ENCODE peak calls at places on chromosomes 6 and 20, in four cellular contexts. V is lower lobe of right lung, G is fibroblast of lung, S is mesothelial cell of epicardium. O is an unnamed sample.

GRCh38 chr6:107110200-107110599 is 5.1 kb downstream of the BEND3 start:
- DNase-seq in S (no peak), G (no peak), V (no peak), O (no peak)

GRCh38 chr6:150877928-150878327 is 12.4 kb downstream of the MTHFD1L start:
- DNase-seq in G (no peak), V (no peak), S (no peak), O (no peak)

GRCh38 chr6:89640804-89641203 is 2.3 kb upstream of the LYRM2 start:
- DNase-seq in V (no peak), G (no peak), S (no peak), O (no peak)

GRCh38 chr20:19758888-19759331 is 852 bp downstream of the RIN2 start:
- DNase-seq in V (peak), G (peak), S (peak), O (peak)

GRCh38 chr6:43873806-43874714 is 104.0 kb downstream of the VEGFA start:
- DNase-seq in V (no peak), G (no peak), S (no peak), O (peak)

GRCh38 chr6:46320505-46320904 is 149.7 kb upstream of the ENPP5 start:
- DNase-seq in V (no peak), S (no peak), G (no peak), O (no peak)

GRCh38 chr6:90663873-90664272 is 77.0 kb upstream of the MAP3K7 start:
- DNase-seq in G (no peak), S (no peak), V (no peak), O (no peak)

GRCh38 chr6:53279301-53279700 is 69.4 kb downstream of the ELOVL5 start:
- DNase-seq in V (no peak), G (no peak), S (no peak), O (no peak)

GRCh38 chr20:47360489-47361267 is 4.2 kb upstream of the ZMYND8 start:
- DNase-seq in V (peak), G (peak), S (peak), O (no peak)

GRCh38 chr20:4366076-4366475 is 350.7 kb upstream of the RNF24 start:
- DNase-seq in S (no peak), G (no peak), V (no peak), O (no peak)

GRCh38 chr6:144262470-144263369 is 22.4 kb upstream of the UTRN start:
- DNase-seq in S (no peak), G (no peak), V (no peak), O (no peak)

GRCh38 chr20:58776109-58776508 is 74.6 kb downstream of the GNAS-AS1 start:
- DNase-seq in V (no peak), S (no peak), G (no peak), O (no peak)

GRCh38 chr6:123829302-123829953 is 25.8 kb downstream of the NKAIN2 start:
- DNase-seq in G (peak), S (no peak), V (no peak), O (no peak)

GRCh38 chr6:34393191-34393967 is 910 bp upstream of the NUDT3 start:
- DNase-seq in G (no peak), S (no peak), V (no peak), O (no peak)

GRCh38 chr6:159700970-159701369 is 7.9 kb upstream of the SOD2 start:
- DNase-seq in G (no peak), V (no peak), S (no peak), O (no peak)

GRCh38 chr6:142336183-142336582 is 34.4 kb downstream of the ADGRG6 start:
- DNase-seq in G (no peak), V (no peak), S (no peak), O (no peak)

GRCh38 chr20:38604873-38605303 is 3.3 kb downstream of the ARHGAP40 start:
- DNase-seq in V (no peak), G (no peak), S (no peak), O (no peak)

GRCh38 chr20:19975436-19975799 is 41.7 kb upstream of the NAA20 start:
- DNase-seq in V (peak), S (no peak), G (peak), O (no peak)

GRCh38 chr20:58401123-58401639 is 12.2 kb downstream of the VAPB start:
- DNase-seq in G (no peak), S (no peak), V (no peak), O (no peak)

GRCh38 chr20:13644010-13644409 is 5.3 kb upstream of the TASP1 start:
- DNase-seq in G (peak), V (no peak), S (no peak), O (no peak)

GRCh38 chr20:51447097-51447764 is 95.3 kb downstream of the NFATC2 start:
- DNase-seq in G (peak), V (no peak), S (peak), O (no peak)

GRCh38 chr6:163730496-163731210 is 316.1 kb downstream of the QKI start:
- DNase-seq in G (no peak), V (no peak), S (no peak), O (no peak)

GRCh38 chr6:157223021-157223430 is 100.3 kb downstream of the TMEM242 start:
- DNase-seq in G (peak), V (no peak), S (no peak), O (no peak)

GRCh38 chr6:157831424-157832249 is 8.6 kb downstream of the SNX9 start:
- DNase-seq in V (no peak), G (no peak), S (no peak), O (no peak)

GRCh38 chr20:37007898-37008649 is 56.6 kb upstream of the SAMHD1 start:
- DNase-seq in V (no peak), S (no peak), G (peak), O (no peak)

GRCh38 chr6:149990109-149990671 is 26.4 kb downstream of the ULBP1 start:
- DNase-seq in S (peak), V (no peak), G (no peak), O (no peak)

GRCh38 chr6:133198725-133199124 is 42.4 kb upstream of the EYA4 start:
- DNase-seq in S (no peak), G (no peak), V (no peak), O (no peak)

GRCh38 chr6:91094806-91095475 is 508.1 kb upstream of the MAP3K7 start:
- DNase-seq in G (no peak), V (no peak), S (no peak), O (no peak)

GRCh38 chr6:69917834-69918233 is 51.5 kb downstream of the COL19A1 start:
- DNase-seq in S (no peak), V (no peak), G (peak), O (no peak)

GRCh38 chr6:14848019-14848418 is 397.9 kb upstream of the JARID2 start:
- DNase-seq in V (no peak), S (no peak), G (peak), O (no peak)

GRCh38 chr6:39731565-39731964 is 6.4 kb upstream of the KIF6 start:
- DNase-seq in V (no peak), G (no peak), S (no peak), O (no peak)

GRCh38 chr6:157528931-157529653 is 148.1 kb downstream of the ZDHHC14 start:
- DNase-seq in S (no peak), V (no peak), G (peak), O (no peak)

GRCh38 chr20:36676701-36677421 is 30.9 kb upstream of the SLA2 start:
- DNase-seq in V (no peak), S (peak), G (no peak), O (peak)

GRCh38 chr6:147142684-147143245 is 61.5 kb upstream of the STXBP5 start:
- DNase-seq in G (no peak), V (no peak), S (no peak), O (no peak)

GRCh38 chr20:22723659-22724058 is 139.3 kb upstream of the FOXA2 start:
- DNase-seq in G (no peak), V (no peak), S (no peak), O (no peak)

DNA sequence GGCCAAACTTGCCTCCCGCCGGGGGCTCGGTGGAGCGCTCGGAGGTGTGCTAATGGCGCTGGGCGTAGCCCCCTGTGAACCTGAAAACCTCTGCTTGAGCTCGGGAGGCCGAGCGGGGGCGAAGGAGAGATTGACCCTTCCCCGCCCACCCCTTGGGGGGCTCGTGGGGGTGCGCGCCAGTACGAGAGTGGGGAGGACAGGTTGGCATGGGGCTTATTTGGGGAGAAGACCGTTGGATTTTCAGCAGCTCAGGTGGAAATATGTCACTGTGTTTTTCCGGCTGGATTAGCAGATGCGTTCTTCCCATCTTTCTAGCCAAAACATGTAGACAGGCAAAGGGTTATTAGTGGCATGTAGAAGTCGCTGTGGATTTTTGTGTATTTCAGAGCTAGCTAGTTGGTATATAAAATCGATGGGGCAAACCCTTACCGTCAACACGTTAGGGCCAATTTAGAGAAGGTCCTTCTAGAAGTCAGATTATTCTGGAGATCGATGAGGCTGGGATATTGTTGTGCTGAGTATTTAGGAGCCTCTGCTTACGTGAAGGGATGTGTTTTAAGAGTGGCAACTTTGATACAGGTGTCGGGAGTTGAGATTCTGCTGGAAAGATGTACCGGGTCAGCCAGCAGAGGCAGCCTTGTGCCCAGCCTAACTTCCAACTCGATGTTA is 525 bp downstream of the NCOA7 start:
- DNase-seq in S (no peak), V (peak), G (peak), O (no peak)
- TF ChIP-seq CTCF in S (no peak), V (peak), G (peak), O (peak)

DNA sequence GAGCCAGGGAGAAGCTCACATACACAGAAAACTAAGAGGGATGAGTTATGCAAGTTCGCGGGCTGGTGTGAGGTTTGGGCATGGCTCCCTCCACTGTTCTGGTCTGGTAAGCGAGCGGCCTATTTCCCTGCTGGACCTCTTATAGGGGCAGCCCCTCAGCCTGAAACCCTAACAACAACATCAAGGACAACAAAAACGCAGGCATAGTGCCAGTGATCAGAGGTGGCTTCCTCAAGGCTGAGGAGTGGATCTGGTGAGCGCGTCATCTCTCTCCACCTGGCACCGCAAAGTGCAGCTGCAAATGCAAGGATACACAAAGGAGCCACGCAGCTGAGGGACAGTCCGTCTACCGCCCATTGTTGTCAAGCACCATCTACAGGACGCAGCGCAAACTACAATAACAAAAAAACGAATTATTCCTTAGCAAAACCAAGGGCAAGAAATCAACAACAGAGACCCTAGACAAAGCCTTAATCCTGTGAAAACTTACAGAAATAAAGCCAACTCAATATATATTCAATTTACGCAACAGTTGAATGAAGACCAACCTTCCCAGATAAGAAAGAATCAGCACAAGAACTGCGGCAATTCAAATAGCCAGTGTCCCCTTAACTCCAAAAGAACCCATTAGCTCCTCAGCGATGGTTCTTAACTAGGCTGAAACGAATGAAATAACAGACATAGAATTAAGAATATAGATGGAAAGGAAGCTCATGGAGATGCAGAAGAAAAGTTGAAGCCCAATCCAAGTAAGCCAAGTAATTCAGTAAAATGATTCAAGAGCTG is 9.2 kb upstream of the DEFB110 start:
- DNase-seq in S (no peak), V (no peak), G (peak), O (no peak)
- TF ChIP-seq CTCF in S (no peak), V (no peak), G (peak), O (peak)

GRCh38 chr6:42177514-42178364 is 4.6 kb downstream of the GUCA1A start:
- DNase-seq in V (no peak), S (peak), G (no peak), O (peak)

GRCh38 chr6:42173101-42173500 is at the start of gene GUCA1A:
- DNase-seq in G (no peak), V (no peak), S (no peak), O (no peak)

GRCh38 chr6:42179261-42179955 is 6.2 kb downstream of the GUCA1A start:
- DNase-seq in S (no peak), G (no peak), V (no peak), O (no peak)

GRCh38 chr6:42176981-42177380 is 3.8 kb downstream of the GUCA1A start:
- DNase-seq in G (no peak), S (no peak), V (no peak), O (no peak)

GRCh38 chr6:42175860-42176259 is 2.7 kb downstream of the GUCA1A start:
- DNase-seq in S (no peak), G (no peak), V (no peak), O (no peak)
- TF ChIP-seq CTCF in S (no peak), G (peak), V (no peak), O (peak)

DNA sequence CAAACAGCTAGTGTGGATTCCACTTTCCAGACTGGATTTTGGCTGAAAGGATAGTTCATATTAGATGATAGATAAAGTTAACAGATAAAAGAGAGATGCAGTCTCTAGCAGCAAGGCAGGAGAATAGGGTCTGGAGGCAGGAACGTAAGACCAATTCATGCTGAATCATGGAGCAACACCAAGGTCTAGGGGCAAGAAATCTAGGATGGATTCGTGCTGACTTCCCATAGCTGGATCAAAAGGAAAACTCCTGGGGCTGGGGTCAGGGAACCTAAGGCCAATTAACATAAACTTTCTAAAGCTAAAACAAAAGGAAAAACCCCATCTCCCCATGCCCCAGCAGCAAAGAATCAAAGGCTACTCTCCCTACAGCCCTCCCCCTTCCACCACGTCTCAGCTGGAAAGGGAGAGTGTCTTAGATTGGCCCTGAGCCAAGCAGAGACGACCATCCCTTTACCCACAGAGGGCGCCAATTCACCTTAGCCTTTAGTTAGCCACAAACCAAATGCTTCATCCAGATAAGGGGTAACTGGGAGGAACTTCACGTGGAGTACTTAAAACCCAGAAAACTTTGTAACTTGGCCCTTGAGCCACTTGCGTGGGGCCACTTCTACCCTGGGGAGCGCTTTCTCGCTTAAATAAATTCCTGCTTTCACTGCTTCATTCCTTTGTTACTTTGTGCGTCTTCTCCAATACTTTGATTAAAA is 7.6 kb downstream of the TREM1 start:
- DNase-seq in V (peak), S (peak), G (peak), O (no peak)
- TF ChIP-seq CTCF in V (peak), S (no peak), G (peak), O (peak)

GRCh38 chr20:2752631-2753455 is 47.6 kb downstream of the CPXM1 start:
- DNase-seq in V (peak), G (peak), S (peak), O (no peak)
- TF ChIP-seq CTCF in V (peak), G (peak), S (peak), O (peak)

GRCh38 chr20:63495771-63496403 is 3.0 kb downstream of the EEF1A2 start:
- DNase-seq in V (peak), G (peak), S (peak), O (peak)

GRCh38 chr20:63497138-63497945 is 1.5 kb downstream of the EEF1A2 start:
- DNase-seq in V (no peak), G (no peak), S (no peak), O (peak)

GRCh38 chr20:63495167-63495720 is 3.6 kb downstream of the EEF1A2 start:
- DNase-seq in G (no peak), V (no peak), S (no peak), O (peak)

GRCh38 chr20:63497946-63498935 is 642 bp downstream of the EEF1A2 start:
- DNase-seq in S (no peak), V (no peak), G (peak), O (peak)

DNA sequence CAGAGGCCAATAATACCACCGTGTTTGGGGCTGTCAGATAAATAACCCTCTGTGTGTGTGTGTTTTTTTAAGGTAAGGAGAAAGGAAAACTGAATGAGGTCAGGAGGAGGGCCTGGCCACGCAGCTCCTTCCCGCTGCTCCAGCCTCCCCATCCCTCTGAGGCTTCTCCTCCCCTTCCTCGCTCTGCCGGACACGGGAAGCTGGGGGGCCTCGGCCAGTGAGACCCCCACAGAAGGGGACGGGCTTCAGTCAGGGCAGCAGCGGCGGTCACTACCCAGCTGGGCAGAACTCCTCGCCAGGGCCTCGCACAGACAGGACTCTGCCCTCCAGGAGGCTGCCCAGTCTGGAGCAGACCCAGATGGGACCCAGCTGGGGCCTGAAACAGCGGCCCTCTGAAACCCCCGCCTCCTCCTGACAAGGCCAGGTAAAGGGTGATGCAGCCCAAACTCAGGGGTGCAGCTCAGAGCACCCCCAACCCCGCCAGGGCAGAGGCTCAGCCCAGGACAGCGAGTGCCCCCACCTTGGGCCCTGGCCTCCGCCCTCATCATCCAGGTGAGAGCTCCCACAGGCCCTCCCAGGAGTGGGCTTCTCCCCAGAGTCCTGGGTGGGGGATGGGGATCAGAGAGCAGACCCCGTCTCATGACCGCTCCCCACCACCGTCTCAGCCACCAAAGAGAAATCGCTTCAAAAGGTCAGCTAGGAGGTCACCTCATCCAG is 2.3 kb downstream of the EEF1A2 start:
- DNase-seq in G (no peak), S (no peak), V (no peak), O (peak)
- TF ChIP-seq CTCF in G (no peak), S (peak), V (peak), O (peak)

GRCh38 chr6:162580619-162581018 is 146.9 kb downstream of the PRKN start:
- DNase-seq in V (no peak), S (no peak), G (no peak), O (no peak)
- TF ChIP-seq CTCF in V (no peak), S (no peak), G (no peak), O (no peak)

GRCh38 chr6:76876922-76877553 is 586.3 kb downstream of the HTR1B start:
- DNase-seq in G (peak), S (peak), V (no peak), O (peak)
- TF ChIP-seq CTCF in G (no peak), S (peak), V (peak), O (peak)

DNA sequence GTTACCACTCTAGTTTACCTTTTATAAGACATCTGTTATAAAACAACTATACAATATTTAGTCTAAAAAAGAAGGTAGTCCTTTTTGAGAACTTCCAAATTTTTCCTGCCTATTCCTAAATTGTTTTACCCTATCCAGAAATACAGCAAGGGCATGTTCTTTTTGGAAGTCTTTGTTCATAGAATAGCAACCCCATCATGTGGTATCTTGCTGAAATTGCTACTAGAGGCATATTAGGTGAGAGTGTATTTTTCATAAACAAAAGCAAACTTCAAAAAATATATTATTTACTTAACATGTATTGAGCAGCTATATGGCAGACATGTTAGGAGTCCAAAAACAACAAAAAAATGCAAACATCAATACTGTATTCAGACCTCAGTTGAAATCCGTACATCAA is 371.8 kb upstream of the NRSN1 start:
- DNase-seq in V (no peak), S (no peak), G (peak), O (no peak)
- TF ChIP-seq CTCF in V (peak), S (no peak), G (no peak), O (peak)